ENCODE peak calls at places on chromosomes 11 and 22, in nine cellular contexts. S, H, G, I, E, K, F, C and Z are unnamed samples.

GRCh38 chr11:26137651-26138050 is 194.3 kb upstream of the ANO3 start:
- DNase-seq in S (no peak), H (no peak), G (no peak), I (no peak), E (no peak), K (no peak), F (no peak), C (no peak), Z (no peak)

GRCh38 chr11:46347637-46348311 is 511 bp downstream of the DGKZ start:
- DNase-seq in S (peak; percentile 54), H (no peak), G (peak; percentile 43), I (no peak), E (no peak), K (no peak), F (no peak), C (peak; percentile 82), Z (peak; percentile 94)

GRCh38 chr11:102780491-102780918 is at the start of gene MMP10:
- DNase-seq in S (peak; percentile 72), H (no peak), G (no peak), I (peak; percentile 63), E (peak; percentile 74), K (no peak), F (peak; percentile 76), C (no peak), Z (no peak)

GRCh38 chr11:111259871-111260270 is 14.3 kb downstream of the POU2AF2 start:
- DNase-seq in S (no peak), H (no peak), G (no peak), I (no peak), E (peak; percentile 3), K (no peak), F (no peak), C (no peak), Z (no peak)

GRCh38 chr22:46542011-46542985 is 4.9 kb upstream of the CELSR1 start:
- DNase-seq in S (peak; percentile 89), H (peak; percentile 84), G (peak; percentile 75), I (peak; percentile 83), E (peak; percentile 50), K (peak; percentile 62), F (peak; percentile 87), C (no peak), Z (peak; percentile 93)

GRCh38 chr11:117822031-117822521 is 2.5 kb downstream of the FXYD2 start:
- DNase-seq in S (peak; percentile 67), H (no peak), G (peak; percentile 61), I (no peak), E (no peak), K (no peak), F (peak; percentile 68), C (no peak), Z (peak; percentile 84)

GRCh38 chr11:9754041-9754471 is 90.2 kb downstream of the SWAP70 start:
- DNase-seq in S (peak; percentile 57), H (no peak), G (no peak), I (no peak), E (no peak), K (no peak), F (no peak), C (no peak), Z (no peak)

GRCh38 chr11:4134844-4135243 is 40.2 kb downstream of the RRM1 start:
- DNase-seq in S (no peak), H (no peak), G (no peak), I (peak; percentile 43), E (peak; percentile 64), K (no peak), F (no peak), C (no peak), Z (no peak)

GRCh38 chr22:49657275-49657973 is 170.2 kb downstream of the BRD1 start:
- DNase-seq in S (peak; percentile 96), H (peak; percentile 84), G (peak; percentile 68), I (no peak), E (no peak), K (peak; percentile 90), F (no peak), C (no peak), Z (peak; percentile 93)

GRCh38 chr11:35802672-35803071 is 140.1 kb downstream of the TRIM44 start:
- DNase-seq in S (no peak), H (no peak), G (no peak), I (no peak), E (no peak), K (no peak), F (no peak), C (no peak), Z (no peak)

GRCh38 chr11:123700774-123701173 is 40.7 kb downstream of the ZNF202 start:
- DNase-seq in S (no peak), H (no peak), G (no peak), I (no peak), E (no peak), K (no peak), F (no peak), C (no peak), Z (no peak)

GRCh38 chr11:58575377-58576020 is at the start of gene LPXN:
- DNase-seq in S (peak; percentile 93), H (no peak), G (no peak), I (no peak), E (peak; percentile 63), K (no peak), F (no peak), C (no peak), Z (no peak)

GRCh38 chr22:46453829-46454220 is 83.6 kb downstream of the CELSR1 start:
- DNase-seq in S (no peak), H (no peak), G (no peak), I (no peak), E (no peak), K (no peak), F (no peak), C (no peak), Z (no peak)

GRCh38 chr22:30606455-30607299 is at the start of gene TCN2:
- DNase-seq in S (peak; percentile 45), H (peak; percentile 80), G (peak; percentile 89), I (peak; percentile 69), E (peak; percentile 77), K (peak; percentile 76), F (peak; percentile 96), C (peak; percentile 86), Z (peak; percentile 88)

GRCh38 chr11:120537996-120538395 is 26.4 kb downstream of the GRIK4 start:
- DNase-seq in S (no peak), H (no peak), G (no peak), I (no peak), E (no peak), K (no peak), F (no peak), C (no peak), Z (no peak)

GRCh38 chr11:108571001-108571400 is 22.6 kb downstream of the EXPH5 start:
- DNase-seq in S (no peak), H (no peak), G (no peak), I (no peak), E (no peak), K (no peak), F (no peak), C (no peak), Z (no peak)

GRCh38 chr11:7251836-7252682 is at the start of gene SYT9:
- DNase-seq in S (no peak), H (peak; percentile 62), G (peak; percentile 66), I (peak; percentile 38), E (no peak), K (peak; percentile 11), F (peak; percentile 93), C (peak; percentile 80), Z (peak; percentile 72)

GRCh38 chr22:25172153-25172552 is 27.5 kb upstream of the CRYBB3 start:
- DNase-seq in S (peak; percentile 68), H (no peak), G (peak; percentile 44), I (peak; percentile 7), E (no peak), K (no peak), F (no peak), C (no peak), Z (no peak)
- H3K27ac ChIP-seq in S (no peak overlapping the region), H (no peak overlapping the region), G (no peak overlapping the region), I (no peak overlapping the region), E (no peak overlapping the region), K (no peak overlapping the region), F (no peak overlapping the region), C (no peak overlapping the region), Z (no peak overlapping the region)

DNA sequence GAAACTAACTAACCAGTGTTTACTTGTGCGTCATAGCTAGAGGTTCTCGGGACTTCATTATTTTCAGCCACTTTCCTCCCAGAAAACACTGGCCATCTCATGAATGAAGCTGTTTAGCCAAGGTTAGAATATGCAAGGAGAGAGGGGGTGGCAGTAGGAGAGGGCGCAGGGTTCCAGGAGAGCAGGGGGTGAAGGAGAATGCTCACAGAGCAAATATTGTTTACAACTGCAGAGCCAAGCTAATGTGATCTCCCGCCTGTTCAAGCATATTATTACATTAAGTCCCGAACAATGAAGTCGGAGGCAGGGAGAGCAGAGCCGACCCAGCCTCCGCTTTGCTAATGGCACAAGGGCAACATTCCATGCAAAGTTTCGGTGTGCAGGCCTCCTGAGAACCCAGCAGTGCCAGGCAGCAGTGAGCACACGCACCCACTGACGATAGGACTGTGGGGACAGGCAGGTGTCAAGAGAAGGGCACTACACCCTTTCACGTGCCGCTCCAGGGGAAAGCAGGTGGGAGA is 80.1 kb downstream of the MICAL3 start:
- DNase-seq in S (no peak), H (no peak), G (no peak), I (no peak), E (no peak), K (no peak), F (peak; percentile 64), C (peak; percentile 67), Z (no peak)
- H3K27ac ChIP-seq in S (peak overlapping the region; percentile 79), H (no peak overlapping the region), G (no peak overlapping the region), I (no peak overlapping the region), E (no peak overlapping the region), K (peak overlapping the region; percentile 83), F (peak overlapping the region; percentile 73), C (no peak overlapping the region), Z (no peak overlapping the region)

DNA sequence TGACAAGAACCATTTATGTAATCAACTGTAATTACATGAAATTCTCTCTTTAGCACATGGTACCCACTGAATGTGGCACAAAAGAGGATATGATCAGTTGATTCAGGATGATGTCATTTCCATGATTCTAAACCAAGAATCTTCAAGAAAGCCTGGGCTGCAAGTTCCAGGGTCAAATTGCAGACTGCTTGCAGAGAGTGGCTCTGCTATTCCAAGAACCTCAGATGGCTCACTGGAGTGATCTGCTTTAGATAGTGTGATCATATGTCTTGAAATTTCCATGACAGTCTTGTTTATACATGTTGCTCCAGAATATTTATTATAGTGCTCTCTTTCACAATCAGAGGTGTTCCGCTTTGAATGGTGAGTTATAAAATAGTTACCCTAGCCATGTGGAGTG is 188.2 kb downstream of the ETS1 start:
- DNase-seq in S (peak; percentile 57), H (no peak), G (no peak), I (no peak), E (peak; percentile 87), K (no peak), F (no peak), C (no peak), Z (no peak)
- H3K27ac ChIP-seq in S (peak overlapping the region; percentile 40), H (no peak overlapping the region), G (no peak overlapping the region), I (no peak overlapping the region), E (no peak overlapping the region), K (no peak overlapping the region), F (no peak overlapping the region), C (no peak overlapping the region), Z (no peak overlapping the region)

GRCh38 chr11:74017631-74018030 is 8.7 kb upstream of the UCP3 start:
- DNase-seq in S (no peak), H (no peak), G (no peak), I (no peak), E (no peak), K (no peak), F (no peak), C (no peak), Z (no peak)
- H3K27ac ChIP-seq in S (no peak overlapping the region), H (peak overlapping the region; percentile 87), G (peak overlapping the region; percentile 82), I (no peak overlapping the region), E (no peak overlapping the region), K (peak overlapping the region; percentile 93), F (no peak overlapping the region), C (no peak overlapping the region), Z (peak overlapping the region; percentile 80)